ENCODE peak calls at places on chromosomes 1 and 21, in ten cellular contexts. One of them, this sample, is unnamed.

GRCh38 chr1:36306210-36306901 is at the start of gene SH3D21:
- DNase-seq in body of pancreas: peak; percentile 54
- DNase-seq in ovary: peak; percentile 61
- DNase-seq in tibial nerve: peak; percentile 33
- DNase-seq in uterus: peak; percentile 48
- DNase-seq in suprapubic skin: no peak
- DNase-seq in GM12878: no peak
- DNase-seq in Peyer's patch: peak; percentile 87
- DNase-seq in A549: peak; percentile 67
- DNase-seq in breast epithelium: peak; percentile 68
- DNase-seq in this sample: peak; percentile 71

GRCh38 chr1:213649373-213649772 is 338.4 kb upstream of the PROX1 start:
- DNase-seq in ovary: no peak
- DNase-seq in breast epithelium: no peak
- DNase-seq in A549: no peak
- DNase-seq in body of pancreas: no peak
- DNase-seq in uterus: no peak
- DNase-seq in GM12878: no peak
- DNase-seq in Peyer's patch: no peak
- DNase-seq in tibial nerve: no peak
- DNase-seq in suprapubic skin: no peak
- DNase-seq in this sample: no peak

GRCh38 chr1:8663915-8664331 is 153.5 kb downstream of the RERE start:
- DNase-seq in uterus: peak; percentile 37
- DNase-seq in GM12878: no peak
- DNase-seq in breast epithelium: no peak
- DNase-seq in suprapubic skin: no peak
- DNase-seq in A549: no peak
- DNase-seq in ovary: no peak
- DNase-seq in body of pancreas: no peak
- DNase-seq in tibial nerve: no peak
- DNase-seq in Peyer's patch: peak; percentile 63
- DNase-seq in this sample: no peak

GRCh38 chr1:7366286-7366954 is 404.7 kb upstream of the VAMP3 start:
- DNase-seq in ovary: no peak
- DNase-seq in breast epithelium: no peak
- DNase-seq in tibial nerve: no peak
- DNase-seq in A549: no peak
- DNase-seq in Peyer's patch: no peak
- DNase-seq in suprapubic skin: no peak
- DNase-seq in uterus: no peak
- DNase-seq in GM12878: no peak
- DNase-seq in body of pancreas: no peak
- DNase-seq in this sample: no peak

GRCh38 chr1:163054056-163054706 is 15.0 kb upstream of the RGS4 start:
- DNase-seq in tibial nerve: no peak
- DNase-seq in A549: no peak
- DNase-seq in ovary: no peak
- DNase-seq in uterus: no peak
- DNase-seq in breast epithelium: no peak
- DNase-seq in body of pancreas: no peak
- DNase-seq in suprapubic skin: no peak
- DNase-seq in GM12878: no peak
- DNase-seq in Peyer's patch: no peak
- DNase-seq in this sample: no peak

GRCh38 chr1:224116131-224116530 is 2.2 kb downstream of the FBXO28 start:
- DNase-seq in suprapubic skin: no peak
- DNase-seq in uterus: no peak
- DNase-seq in ovary: no peak
- DNase-seq in Peyer's patch: no peak
- DNase-seq in breast epithelium: no peak
- DNase-seq in tibial nerve: no peak
- DNase-seq in GM12878: peak; percentile 47
- DNase-seq in A549: peak; percentile 72
- DNase-seq in body of pancreas: no peak
- DNase-seq in this sample: no peak

GRCh38 chr1:37476460-37477197 is 2.2 kb downstream of the ZC3H12A start:
- DNase-seq in ovary: peak; percentile 86
- DNase-seq in body of pancreas: peak; percentile 85
- DNase-seq in tibial nerve: no peak
- DNase-seq in GM12878: no peak
- DNase-seq in suprapubic skin: peak; percentile 90
- DNase-seq in breast epithelium: peak; percentile 76
- DNase-seq in uterus: peak; percentile 78
- DNase-seq in A549: peak; percentile 65
- DNase-seq in Peyer's patch: peak; percentile 87
- DNase-seq in this sample: no peak

GRCh38 chr1:228020686-228021525 is 14.1 kb downstream of the WNT3A start:
- DNase-seq in tibial nerve: no peak
- DNase-seq in Peyer's patch: peak; percentile 24
- DNase-seq in A549: no peak
- DNase-seq in suprapubic skin: peak; percentile 64
- DNase-seq in GM12878: no peak
- DNase-seq in breast epithelium: no peak
- DNase-seq in uterus: no peak
- DNase-seq in body of pancreas: peak; percentile 1
- DNase-seq in ovary: no peak
- DNase-seq in this sample: no peak

GRCh38 chr1:6614019-6614952 is 755 bp downstream of the PHF13 start:
- DNase-seq in tibial nerve: no peak
- DNase-seq in A549: no peak
- DNase-seq in GM12878: no peak
- DNase-seq in uterus: peak; percentile 69
- DNase-seq in suprapubic skin: no peak
- DNase-seq in breast epithelium: no peak
- DNase-seq in ovary: peak; percentile 85
- DNase-seq in body of pancreas: peak; percentile 48
- DNase-seq in Peyer's patch: peak; percentile 80
- DNase-seq in this sample: peak; percentile 56

GRCh38 chr1:243621973-243622372 is 228.1 kb downstream of the AKT3 start:
- DNase-seq in A549: no peak
- DNase-seq in Peyer's patch: no peak
- DNase-seq in body of pancreas: no peak
- DNase-seq in breast epithelium: no peak
- DNase-seq in GM12878: no peak
- DNase-seq in ovary: no peak
- DNase-seq in tibial nerve: no peak
- DNase-seq in uterus: no peak
- DNase-seq in suprapubic skin: no peak
- DNase-seq in this sample: no peak

GRCh38 chr1:224619209-224619608 is 3.1 kb downstream of the CNIH3 start:
- DNase-seq in suprapubic skin: no peak
- DNase-seq in ovary: no peak
- DNase-seq in uterus: no peak
- DNase-seq in GM12878: no peak
- DNase-seq in body of pancreas: no peak
- DNase-seq in Peyer's patch: no peak
- DNase-seq in breast epithelium: no peak
- DNase-seq in tibial nerve: no peak
- DNase-seq in A549: no peak
- DNase-seq in this sample: no peak

GRCh38 chr1:163928080-163928479 is 606.3 kb downstream of the NUF2 start:
- DNase-seq in suprapubic skin: no peak
- DNase-seq in A549: no peak
- DNase-seq in ovary: no peak
- DNase-seq in GM12878: no peak
- DNase-seq in body of pancreas: no peak
- DNase-seq in breast epithelium: no peak
- DNase-seq in uterus: no peak
- DNase-seq in Peyer's patch: no peak
- DNase-seq in tibial nerve: no peak
- DNase-seq in this sample: no peak

GRCh38 chr1:210607361-210607760 is 278.7 kb downstream of the HHAT start:
- DNase-seq in body of pancreas: no peak
- DNase-seq in uterus: no peak
- DNase-seq in GM12878: no peak
- DNase-seq in ovary: no peak
- DNase-seq in tibial nerve: no peak
- DNase-seq in suprapubic skin: no peak
- DNase-seq in Peyer's patch: no peak
- DNase-seq in breast epithelium: no peak
- DNase-seq in A549: no peak
- DNase-seq in this sample: no peak

GRCh38 chr1:186715887-186716809 is 35.9 kb upstream of the PTGS2 start:
- DNase-seq in A549: peak; percentile 94
- DNase-seq in breast epithelium: no peak
- DNase-seq in body of pancreas: no peak
- DNase-seq in GM12878: no peak
- DNase-seq in suprapubic skin: no peak
- DNase-seq in tibial nerve: no peak
- DNase-seq in Peyer's patch: no peak
- DNase-seq in ovary: no peak
- DNase-seq in uterus: no peak
- DNase-seq in this sample: no peak

GRCh38 chr1:112762541-112763141 is 47.5 kb upstream of the PPM1J start:
- DNase-seq in GM12878: no peak
- DNase-seq in ovary: no peak
- DNase-seq in breast epithelium: peak; percentile 61
- DNase-seq in Peyer's patch: no peak
- DNase-seq in A549: no peak
- DNase-seq in suprapubic skin: peak; percentile 40
- DNase-seq in tibial nerve: no peak
- DNase-seq in uterus: no peak
- DNase-seq in body of pancreas: peak; percentile 52
- DNase-seq in this sample: peak; percentile 65

GRCh38 chr1:156435551-156436318 is 64.8 kb downstream of the MEF2D start:
- DNase-seq in uterus: no peak
- DNase-seq in ovary: no peak
- DNase-seq in body of pancreas: no peak
- DNase-seq in suprapubic skin: no peak
- DNase-seq in tibial nerve: no peak
- DNase-seq in breast epithelium: no peak
- DNase-seq in A549: no peak
- DNase-seq in Peyer's patch: no peak
- DNase-seq in GM12878: no peak
- DNase-seq in this sample: no peak

GRCh38 chr1:34970829-34971228 is 14.3 kb downstream of the TMEM35B start:
- DNase-seq in ovary: no peak
- DNase-seq in tibial nerve: no peak
- DNase-seq in Peyer's patch: no peak
- DNase-seq in A549: no peak
- DNase-seq in body of pancreas: no peak
- DNase-seq in breast epithelium: no peak
- DNase-seq in uterus: no peak
- DNase-seq in suprapubic skin: no peak
- DNase-seq in GM12878: no peak
- DNase-seq in this sample: no peak

GRCh38 chr1:22207605-22208264 is 64.8 kb upstream of the WNT4 start:
- DNase-seq in A549: no peak
- DNase-seq in ovary: no peak
- DNase-seq in Peyer's patch: no peak
- DNase-seq in tibial nerve: no peak
- DNase-seq in GM12878: no peak
- DNase-seq in suprapubic skin: no peak
- DNase-seq in body of pancreas: no peak
- DNase-seq in breast epithelium: no peak
- DNase-seq in uterus: no peak
- DNase-seq in this sample: no peak

GRCh38 chr1:68269637-68270430 is 37.5 kb upstream of the WLS start:
- DNase-seq in Peyer's patch: no peak
- DNase-seq in suprapubic skin: no peak
- DNase-seq in A549: peak; percentile 19
- DNase-seq in GM12878: no peak
- DNase-seq in body of pancreas: no peak
- DNase-seq in breast epithelium: no peak
- DNase-seq in uterus: no peak
- DNase-seq in ovary: no peak
- DNase-seq in tibial nerve: no peak
- DNase-seq in this sample: no peak

GRCh38 chr1:197917813-197918646 is 858 bp downstream of the LHX9 start:
- DNase-seq in GM12878: no peak
- DNase-seq in tibial nerve: no peak
- DNase-seq in suprapubic skin: no peak
- DNase-seq in breast epithelium: no peak
- DNase-seq in body of pancreas: no peak
- DNase-seq in uterus: no peak
- DNase-seq in Peyer's patch: no peak
- DNase-seq in ovary: peak; percentile 53
- DNase-seq in A549: peak; percentile 23
- DNase-seq in this sample: no peak
- H3K4me1 ChIP-seq in GM12878: no peaks in the 10 kb centered on the region
- H3K4me1 ChIP-seq in tibial nerve: peaks cover 80% of the 10 kb centered on the region
- H3K4me1 ChIP-seq in suprapubic skin: peaks cover 65% of the 10 kb centered on the region
- H3K4me1 ChIP-seq in breast epithelium: peaks cover 28% of the 10 kb centered on the region
- H3K4me1 ChIP-seq in body of pancreas: peaks cover 60% of the 10 kb centered on the region
- H3K4me1 ChIP-seq in uterus: no peaks in the 10 kb centered on the region
- H3K4me1 ChIP-seq in Peyer's patch: peaks cover 18% of the 10 kb centered on the region
- H3K4me1 ChIP-seq in ovary: peaks cover 6% of the 10 kb centered on the region
- H3K4me1 ChIP-seq in A549: peaks cover 14% of the 10 kb centered on the region
- H3K4me1 ChIP-seq in this sample: no peaks in the 10 kb centered on the region

GRCh38 chr1:151475175-151475574 is 15.9 kb upstream of the POGZ start:
- DNase-seq in body of pancreas: no peak
- DNase-seq in breast epithelium: no peak
- DNase-seq in Peyer's patch: no peak
- DNase-seq in uterus: no peak
- DNase-seq in tibial nerve: no peak
- DNase-seq in suprapubic skin: no peak
- DNase-seq in A549: no peak
- DNase-seq in GM12878: peak; percentile 48
- DNase-seq in ovary: no peak
- DNase-seq in this sample: no peak
- TF ChIP-seq POLR2A in body of pancreas: no peak
- TF ChIP-seq POLR2A in breast epithelium: no peak
- TF ChIP-seq POLR2A in Peyer's patch: no peak
- TF ChIP-seq POLR2A in uterus: no peak
- TF ChIP-seq POLR2A in tibial nerve: no peak
- TF ChIP-seq POLR2A in suprapubic skin: no peak
- TF ChIP-seq POLR2A in A549: no peak
- TF ChIP-seq POLR2A in GM12878: peak; percentile 48
- TF ChIP-seq POLR2A in ovary: no peak
- TF ChIP-seq POLR2A in this sample: no peak

DNA sequence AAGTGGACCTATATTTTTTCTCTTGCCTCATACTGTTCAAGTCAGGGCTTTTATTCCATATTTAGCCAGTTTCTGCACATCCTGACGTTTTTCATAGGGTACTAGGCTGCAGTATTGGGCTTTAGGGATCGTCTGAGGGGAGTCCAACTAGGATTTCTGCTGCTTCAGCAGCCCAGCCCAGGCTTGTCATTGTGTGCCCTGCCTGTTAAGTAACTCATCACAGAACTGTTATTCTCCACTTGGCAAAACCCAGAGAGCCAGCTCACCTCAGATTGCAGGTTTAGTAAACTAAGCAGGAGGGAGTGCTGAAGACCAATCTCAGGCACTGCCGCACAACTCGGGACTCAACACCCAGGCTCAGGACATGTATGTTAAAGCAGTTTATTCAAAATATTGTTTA is 2.8 kb downstream of the GALNT2 start:
- DNase-seq in GM12878: no peak
- DNase-seq in suprapubic skin: no peak
- DNase-seq in tibial nerve: no peak
- DNase-seq in ovary: no peak
- DNase-seq in uterus: no peak
- DNase-seq in A549: no peak
- DNase-seq in breast epithelium: no peak
- DNase-seq in body of pancreas: peak; percentile 60
- DNase-seq in Peyer's patch: peak; percentile 31
- DNase-seq in this sample: peak; percentile 9
- H3K4me3 ChIP-seq in GM12878: peak overlapping the region; percentile 96
- H3K4me3 ChIP-seq in suprapubic skin: no peak overlapping the region
- H3K4me3 ChIP-seq in tibial nerve: no peak overlapping the region
- H3K4me3 ChIP-seq in ovary: no peak overlapping the region
- H3K4me3 ChIP-seq in uterus: no peak overlapping the region
- H3K4me3 ChIP-seq in A549: no peak overlapping the region
- H3K4me3 ChIP-seq in breast epithelium: no peak overlapping the region
- H3K4me3 ChIP-seq in body of pancreas: no peak overlapping the region
- H3K4me3 ChIP-seq in Peyer's patch: no peak overlapping the region
- H3K4me3 ChIP-seq in this sample: no peak overlapping the region

GRCh38 chr21:42234026-42234425 is 15.1 kb downstream of the ABCG1 start:
- DNase-seq in Peyer's patch: no peak
- DNase-seq in ovary: no peak
- DNase-seq in suprapubic skin: no peak
- DNase-seq in body of pancreas: no peak
- DNase-seq in A549: no peak
- DNase-seq in tibial nerve: no peak
- DNase-seq in breast epithelium: no peak
- DNase-seq in uterus: no peak
- DNase-seq in GM12878: no peak
- DNase-seq in this sample: no peak
- H3K4me1 ChIP-seq in Peyer's patch: peaks cover 37% of the 10 kb centered on the region
- H3K4me1 ChIP-seq in ovary: peaks cover 16% of the 10 kb centered on the region
- H3K4me1 ChIP-seq in suprapubic skin: peaks cover 95% of the 10 kb centered on the region
- H3K4me1 ChIP-seq in body of pancreas: peaks cover 45% of the 10 kb centered on the region
- H3K4me1 ChIP-seq in A549: peaks cover 22% of the 10 kb centered on the region
- H3K4me1 ChIP-seq in tibial nerve: peaks cover 58% of the 10 kb centered on the region
- H3K4me1 ChIP-seq in breast epithelium: peaks cover 18% of the 10 kb centered on the region
- H3K4me1 ChIP-seq in uterus: no peaks in the 10 kb centered on the region
- H3K4me1 ChIP-seq in GM12878: peaks cover 69% of the 10 kb centered on the region
- H3K4me1 ChIP-seq in this sample: peaks cover 25% of the 10 kb centered on the region